ENCODE peak calls at places on chromosomes 11 and 22, in nine cellular contexts. K is ovary, E is cardiac muscle cell, F is lung, S is endothelial cell of umbilical vein, T is hepatocyte, A is tibial artery, P is PC-3, M is colonic mucosa. L is an unnamed sample.

GRCh38 chr11:2534131-2534956 is 89.5 kb downstream of the KCNQ1 start:
- DNase-seq in M (no peak), E (no peak), P (peak; percentile 86), F (no peak), A (no peak), S (no peak), T (peak; percentile 52), K (no peak), L (no peak)

GRCh38 chr22:43249789-43250188 is 62.9 kb upstream of the TTLL12 start:
- DNase-seq in A (no peak), K (no peak), M (no peak), S (no peak), T (no peak), F (no peak), P (no peak), E (no peak), L (no peak)

GRCh38 chr22:40509401-40510134 is 127.0 kb downstream of the MRTFA start:
- DNase-seq in M (peak; percentile 44), T (peak; percentile 65), A (peak; percentile 63), E (peak; percentile 99), S (peak; percentile 84), F (peak; percentile 62), P (no peak), K (peak; percentile 70), L (no peak)

GRCh38 chr11:76174330-76174729 is 32.0 kb downstream of the WNT11 start:
- DNase-seq in F (no peak), A (no peak), S (no peak), T (no peak), M (no peak), K (no peak), E (no peak), P (no peak), L (no peak)

GRCh38 chr11:61149624-61150615 is 11.3 kb downstream of the VPS37C start:
- DNase-seq in F (no peak), K (no peak), P (peak; percentile 54), T (peak; percentile 51), M (no peak), S (peak; percentile 63), A (no peak), E (peak; percentile 49), L (peak; percentile 72)

GRCh38 chr11:12125609-12126149 is 15.3 kb downstream of the MICAL2 start:
- DNase-seq in P (peak; percentile 72), E (no peak), K (no peak), F (no peak), S (no peak), A (no peak), M (no peak), T (peak; percentile 75), L (no peak)

GRCh38 chr11:120344302-120345004 is 8.2 kb downstream of the ARHGEF12 start:
- DNase-seq in E (peak; percentile 42), M (peak; percentile 51), F (no peak), T (no peak), A (no peak), K (no peak), S (no peak), P (peak; percentile 91), L (no peak)

GRCh38 chr11:79794057-79794456 is 353.2 kb upstream of the TENM4 start:
- DNase-seq in M (no peak), P (no peak), S (no peak), F (no peak), E (no peak), T (peak; percentile 23), K (no peak), A (no peak), L (peak; percentile 58)

GRCh38 chr22:30245985-30246901 is at the start of gene LIF:
- DNase-seq in S (peak; percentile 19), K (no peak), M (peak; percentile 42), T (peak; percentile 73), P (no peak), F (no peak), E (peak; percentile 69), A (no peak), L (peak; percentile 82)

GRCh38 chr22:19429950-19430889 is 1.3 kb downstream of the HIRA start:
- DNase-seq in K (no peak), T (peak; percentile 79), P (peak; percentile 7), A (no peak), E (peak; percentile 82), F (no peak), S (peak; percentile 16), M (peak; percentile 38), L (peak; percentile 70)

GRCh38 chr22:49686495-49687219 is 141.0 kb downstream of the BRD1 start:
- DNase-seq in T (no peak), F (no peak), E (no peak), M (no peak), A (no peak), P (no peak), S (no peak), K (no peak), L (peak; percentile 20)

GRCh38 chr11:65266210-65266609 is 4.4 kb downstream of the POLA2 start:
- DNase-seq in T (no peak), F (no peak), A (no peak), M (peak; percentile 37), K (no peak), E (no peak), P (no peak), S (no peak), L (no peak)

GRCh38 chr11:71580057-71581003 is 2.3 kb downstream of the KRTAP5-11 start:
- DNase-seq in E (peak; percentile 88), P (peak; percentile 88), T (peak; percentile 74), K (peak; percentile 24), S (peak; percentile 63), A (peak; percentile 37), M (peak; percentile 69), F (peak; percentile 69), L (peak; percentile 84)

GRCh38 chr11:70024036-70024772 is 53.9 kb upstream of the ANO1 start:
- DNase-seq in P (no peak), M (no peak), T (no peak), K (no peak), E (no peak), S (no peak), F (no peak), A (no peak), L (peak; percentile 29)

GRCh38 chr22:29073618-29074275 is 912 bp downstream of the KREMEN1 start:
- DNase-seq in P (no peak), T (peak; percentile 86), A (peak; percentile 45), S (no peak), K (peak; percentile 69), E (peak; percentile 47), F (peak; percentile 51), M (peak; percentile 65), L (peak; percentile 88)

GRCh38 chr11:64245797-64246623 is 733 bp downstream of the PPP1R14B start:
- DNase-seq in E (peak; percentile 79), A (peak; percentile 81), F (peak; percentile 65), M (peak; percentile 77), K (peak; percentile 73), S (peak; percentile 82), P (peak; percentile 99), T (peak; percentile 87), L (peak; percentile 80)

DNA sequence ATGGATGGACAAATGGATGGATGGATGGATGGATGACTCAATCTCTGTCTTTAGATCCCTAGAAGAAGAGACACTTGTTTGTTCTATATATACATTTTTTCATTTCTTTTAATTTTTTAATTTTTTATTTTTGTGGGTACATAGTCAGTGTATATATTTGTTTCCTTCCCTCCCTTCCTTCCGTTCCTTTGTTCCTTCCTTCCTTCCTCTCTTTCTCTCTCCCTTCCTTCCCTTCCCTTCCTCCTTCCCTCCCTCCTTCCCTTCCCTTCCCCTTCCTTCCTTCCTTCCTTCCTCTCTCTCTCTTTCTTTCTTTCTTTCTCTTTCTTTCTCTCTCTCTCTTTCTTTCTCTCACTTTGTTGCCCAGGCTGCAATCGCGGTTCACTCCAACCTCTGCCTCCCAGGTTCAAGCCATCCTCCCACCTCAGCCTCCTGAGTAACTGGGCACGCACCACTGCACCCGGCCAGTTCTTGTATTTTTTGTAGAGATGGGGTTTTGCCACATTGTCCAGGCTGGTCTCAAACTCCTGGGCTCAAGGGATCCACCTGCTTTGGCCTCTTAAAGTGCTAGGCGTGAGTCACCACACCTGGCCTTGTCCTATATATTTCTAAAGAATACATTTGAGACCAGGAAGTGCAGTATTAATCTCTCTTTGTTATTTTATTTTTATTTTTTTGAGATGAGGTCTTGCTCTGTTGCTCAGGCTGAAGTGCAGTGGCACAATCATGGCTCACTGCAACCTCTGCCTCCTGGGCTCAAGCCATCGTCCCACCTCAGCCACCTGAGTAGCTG is 42.5 kb upstream of the AQP11 start:
- DNase-seq in K (no peak), S (no peak), E (no peak), A (no peak), M (no peak), T (no peak), P (no peak), F (no peak), L (no peak)
- H3K27ac ChIP-seq in K (no peak overlapping the region), S (no peak overlapping the region), E (no peak overlapping the region), A (no peak overlapping the region), M (no peak overlapping the region), T (peak overlapping the region; percentile 44), P (no peak overlapping the region), F (no peak overlapping the region), L (no peak overlapping the region)

DNA sequence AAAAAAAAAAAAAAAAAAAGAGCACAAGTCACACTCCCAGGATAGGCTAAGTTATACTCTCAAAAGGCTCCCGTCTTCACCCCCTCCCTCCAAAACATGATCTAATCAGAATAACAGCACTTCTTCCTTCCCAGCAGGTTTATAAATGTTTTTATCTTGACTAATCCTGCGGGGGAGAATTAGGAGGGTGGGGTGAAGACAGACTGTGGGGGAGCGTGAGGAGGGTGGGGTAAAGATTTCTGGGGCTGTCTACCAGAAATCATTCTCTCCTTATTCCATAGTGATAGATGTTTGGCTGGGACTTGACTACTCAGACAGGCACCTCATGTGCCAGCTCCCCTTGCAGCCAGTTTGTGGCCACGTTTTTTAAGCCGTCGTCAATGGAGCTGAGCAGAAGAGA is 17.0 kb downstream of the KCNE3 start:
- DNase-seq in P (no peak), T (no peak), K (no peak), A (no peak), F (no peak), E (no peak), M (no peak), S (no peak), L (no peak)
- H3K4me1 ChIP-seq in P (no peaks in the 10 kb centered on the region), T (peaks cover 16% of the 10 kb centered on the region), K (no peaks in the 10 kb centered on the region), A (no peaks in the 10 kb centered on the region), F (peaks cover 1% of the 10 kb centered on the region), E (no peaks in the 10 kb centered on the region), M (no peaks in the 10 kb centered on the region), S (peaks cover 11% of the 10 kb centered on the region), L (no peaks in the 10 kb centered on the region)

DNA sequence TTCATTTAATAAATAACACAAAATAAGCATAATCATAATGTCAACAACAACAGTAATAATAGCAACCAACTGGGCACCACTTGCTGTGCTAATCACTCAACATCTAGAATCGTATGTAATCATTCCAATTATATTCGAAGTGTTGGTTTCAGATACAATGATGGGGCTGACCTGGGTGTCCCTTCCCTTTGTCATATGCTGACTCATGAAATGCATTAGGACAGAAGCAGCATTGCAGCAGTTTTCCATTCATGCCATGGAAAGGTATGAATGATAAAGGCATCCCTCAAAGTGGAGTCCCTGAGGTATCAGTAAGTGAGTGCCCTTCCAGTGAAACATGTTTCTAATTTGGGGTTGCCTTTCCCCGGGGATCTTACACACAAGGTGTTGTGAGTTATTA is 46.3 kb upstream of the ANO3 start:
- DNase-seq in K (no peak), S (no peak), P (no peak), T (no peak), M (no peak), A (no peak), E (no peak), F (no peak), L (no peak)
- H3K27ac ChIP-seq in K (no peak overlapping the region), S (no peak overlapping the region), P (no peak overlapping the region), T (no peak overlapping the region), M (no peak overlapping the region), A (no peak overlapping the region), E (no peak overlapping the region), F (no peak overlapping the region), L (no peak overlapping the region)

GRCh38 chr11:124753624-124754023 is 1.6 kb upstream of the VSIG2 start:
- DNase-seq in P (no peak), E (no peak), F (no peak), K (no peak), A (no peak), S (no peak), T (no peak), M (no peak), L (peak; percentile 35)
- H3K4me1 ChIP-seq in P (peaks cover 42% of the 10 kb centered on the region), E (no peaks in the 10 kb centered on the region), F (peaks cover 21% of the 10 kb centered on the region), K (peaks cover 4% of the 10 kb centered on the region), A (peaks cover 33% of the 10 kb centered on the region), S (peaks cover 76% of the 10 kb centered on the region), T (peaks cover 8% of the 10 kb centered on the region), M (peaks cover 4% of the 10 kb centered on the region), L (no peaks in the 10 kb centered on the region)

L was measured in endodermal cell.